ENCODE peak calls at places on chromosomes 16 and 17, in nine cellular contexts. Z is iPS-NIHi11; E is left colon; K is LHCN-M2; X is SHP77; V is AG08396; R is GM20000; D is activated naive CD4-positive, alpha-beta T cell treated with anti-CD3 and anti-CD28 coated beads, Interleukin-2, amount 50 U/mL, for 72 hours; F is HEK293T. C is an unnamed sample.

GRCh38 chr17:78862073-78863023 is 21.7 kb upstream of the USP36 start:
- DNase-seq in D (no peak), X (peak), E (peak), R (no peak), F (no peak), K (peak), V (peak), Z (peak), C (no peak)

GRCh38 chr16:12750554-12750918 is 53.2 kb downstream of the CPPED1 start:
- DNase-seq in Z (no peak), F (no peak), X (no peak), K (no peak), V (no peak), R (no peak), E (no peak), D (no peak), C (no peak)

GRCh38 chr17:28796062-28796461 is 46.5 kb downstream of the FAM222B start:
- DNase-seq in E (no peak), X (no peak), V (no peak), Z (no peak), K (no peak), R (no peak), F (no peak), D (no peak), C (no peak)

GRCh38 chr16:89829630-89830437 is 1.6 kb downstream of the SPIRE2 start:
- DNase-seq in E (peak), X (peak), K (no peak), F (no peak), V (no peak), D (no peak), R (no peak), Z (no peak), C (no peak)

GRCh38 chr17:45855691-45856315 is 11.1 kb downstream of the SPPL2C start:
- DNase-seq in E (no peak), R (no peak), F (no peak), Z (no peak), V (no peak), D (no peak), X (no peak), K (no peak), C (no peak)

GRCh38 chr17:42901535-42902229 is 1.1 kb downstream of the G6PC1 start:
- DNase-seq in K (no peak), D (no peak), F (no peak), X (no peak), Z (no peak), V (no peak), E (no peak), R (no peak), C (no peak)

GRCh38 chr16:83510906-83511305 is 296.9 kb upstream of the HSBP1 start:
- DNase-seq in X (no peak), R (no peak), D (no peak), E (no peak), V (no peak), K (no peak), F (no peak), Z (no peak), C (no peak)

GRCh38 chr17:76822184-76822778 is 45.9 kb upstream of the MGAT5B start:
- DNase-seq in V (no peak), D (no peak), F (no peak), R (no peak), Z (no peak), X (no peak), K (no peak), E (no peak), C (no peak)

GRCh38 chr17:77829871-77830799 is 128.4 kb upstream of the TNRC6C start:
- DNase-seq in K (peak), D (no peak), E (no peak), R (no peak), F (no peak), Z (no peak), V (peak), X (no peak), C (no peak)

GRCh38 chr16:1645914-1646525 is 32.1 kb upstream of the JPT2 start:
- DNase-seq in R (no peak), Z (no peak), X (no peak), V (peak), D (no peak), E (no peak), F (no peak), K (peak), C (no peak)

GRCh38 chr17:69960755-69961154 is 114.3 kb upstream of the KCNJ16 start:
- DNase-seq in F (no peak), R (no peak), X (no peak), K (no peak), V (no peak), E (no peak), D (no peak), Z (no peak), C (no peak)

GRCh38 chr16:50169555-50170096 is 16.5 kb downstream of the TENT4B start:
- DNase-seq in D (no peak), X (no peak), V (no peak), Z (no peak), F (no peak), K (no peak), E (no peak), R (no peak), C (no peak)

GRCh38 chr17:14604920-14605599 is 304.2 kb downstream of the HS3ST3B1 start:
- DNase-seq in X (no peak), Z (no peak), F (no peak), V (no peak), R (no peak), E (peak), K (no peak), D (no peak), C (no peak)

GRCh38 chr17:49708515-49709161 is 874 bp upstream of the SLC35B1 start:
- DNase-seq in Z (no peak), X (no peak), K (peak), R (no peak), F (no peak), E (no peak), D (no peak), V (no peak), C (no peak)

GRCh38 chr17:65278050-65278819 is 141.1 kb downstream of the RGS9 start:
- DNase-seq in X (peak), R (no peak), D (no peak), F (peak), K (peak), E (peak), Z (peak), V (peak), C (peak)

GRCh38 chr16:84141143-84141670 is 3.8 kb downstream of the HSDL1 start:
- DNase-seq in D (no peak), R (no peak), K (no peak), F (no peak), Z (no peak), E (no peak), V (no peak), X (peak), C (peak)

GRCh38 chr17:73462830-73463229 is 151.0 kb upstream of the CDC42EP4 start:
- DNase-seq in F (no peak), E (no peak), V (no peak), X (no peak), K (no peak), D (no peak), Z (no peak), R (no peak), C (no peak)

GRCh38 chr16:25126820-25127232 is 15.3 kb downstream of the LCMT1 start:
- DNase-seq in Z (peak), E (peak), R (no peak), K (peak), F (peak), X (peak), D (no peak), V (peak), C (no peak)

GRCh38 chr16:60392380-60392779 is 1643.9 kb downstream of the CDH8 start:
- DNase-seq in F (no peak), K (no peak), V (no peak), E (no peak), D (no peak), Z (no peak), R (no peak), X (no peak), C (no peak)

GRCh38 chr16:78768723-78769122 is 669.3 kb downstream of the WWOX start:
- DNase-seq in V (no peak), Z (no peak), F (no peak), K (no peak), R (no peak), E (no peak), D (no peak), X (no peak), C (no peak)

GRCh38 chr17:44556114-44556853 is 1.0 kb upstream of the FZD2 start:
- DNase-seq in Z (peak), E (peak), V (peak), D (no peak), K (peak), X (no peak), F (peak), R (peak), C (peak)

GRCh38 chr16:29852654-29853053 is 10.4 kb downstream of the CDIPT start:
- DNase-seq in R (no peak), V (peak), E (no peak), K (no peak), D (no peak), X (no peak), F (no peak), Z (no peak), C (no peak)

GRCh38 chr17:57355090-57355859 is 99.0 kb downstream of the MSI2 start:
- DNase-seq in K (peak), Z (no peak), D (no peak), R (no peak), V (no peak), X (no peak), F (no peak), E (no peak), C (no peak)

GRCh38 chr17:63519972-63520882 is 2.9 kb upstream of the KCNH6 start:
- DNase-seq in E (peak), D (no peak), V (no peak), X (peak), F (no peak), K (no peak), Z (no peak), R (no peak), C (no peak)

GRCh38 chr16:14196011-14196410 is 124.9 kb downstream of the MRTFB start:
- DNase-seq in R (no peak), Z (no peak), X (no peak), D (no peak), F (no peak), E (no peak), K (no peak), V (no peak), C (no peak)

C was measured in WTC11.